ENCODE peak calls at places on chromosomes 3 and 15, in seven cellular contexts. Z is endothelial cell of umbilical vein, N is astrocyte, W is H9, M is keratinocyte, Y is IMR-90, L is fibroblast of lung. G is an unnamed sample.

GRCh38 chr3:197558000-197558399 is 2.2 kb upstream of the BDH1 start:
- DNase-seq in Z (no peak), N (no peak), W (no peak), M (no peak), Y (no peak), L (no peak), G (no peak)

GRCh38 chr3:99951701-99952100 is 134.0 kb downstream of the CMSS1 start:
- DNase-seq in Z (no peak), N (no peak), W (no peak), M (no peak), Y (peak; percentile 39), L (peak; percentile 36), G (no peak)

GRCh38 chr15:74808073-74808839 is 4.4 kb upstream of the LMAN1L start:
- DNase-seq in Z (no peak), N (no peak), W (no peak), M (no peak), Y (peak; percentile 15), L (no peak), G (no peak)

GRCh38 chr3:140022061-140022781 is 87.2 kb downstream of the CLSTN2 start:
- DNase-seq in Z (no peak), N (no peak), W (no peak), M (no peak), Y (no peak), L (peak; percentile 20), G (no peak)

GRCh38 chr15:83565553-83566159 is 88.3 kb upstream of the ADAMTSL3 start:
- DNase-seq in Z (peak; percentile 21), N (no peak), W (no peak), M (no peak), Y (peak; percentile 19), L (peak; percentile 16), G (peak; percentile 16)

GRCh38 chr3:150503402-150504099 is 42.7 kb downstream of the SERP1 start:
- DNase-seq in Z (no peak), N (no peak), W (peak; percentile 56), M (no peak), Y (no peak), L (no peak), G (no peak)

GRCh38 chr3:177441813-177442646 is 244.7 kb upstream of the TBL1XR1 start:
- DNase-seq in Z (no peak), N (peak; percentile 71), W (no peak), M (no peak), Y (no peak), L (peak; percentile 77), G (peak; percentile 82)

GRCh38 chr3:117874028-117874765 is 1160.4 kb downstream of the IGSF11 start:
- DNase-seq in Z (peak; percentile 49), N (peak; percentile 42), W (no peak), M (no peak), Y (peak; percentile 16), L (peak; percentile 51), G (no peak)

GRCh38 chr3:31288224-31288623 is 244.5 kb upstream of the STT3B start:
- DNase-seq in Z (no peak), N (no peak), W (no peak), M (no peak), Y (no peak), L (no peak), G (no peak)

GRCh38 chr3:44468572-44469520 is 8.6 kb downstream of the ZNF445 start:
- DNase-seq in Z (no peak), N (peak; percentile 55), W (peak; percentile 63), M (no peak), Y (peak; percentile 57), L (peak; percentile 65), G (no peak)

GRCh38 chr15:70632981-70633380 is 130.4 kb downstream of the UACA start:
- DNase-seq in Z (no peak), N (no peak), W (peak; percentile 51), M (no peak), Y (no peak), L (peak; percentile 25), G (no peak)

GRCh38 chr3:160012108-160012507 is 23.5 kb downstream of the IL12A start:
- DNase-seq in Z (no peak), N (no peak), W (no peak), M (no peak), Y (no peak), L (no peak), G (peak; percentile 61)
- H3K4me1 ChIP-seq in Z (no peaks in the 10 kb centered on the region), N (no peaks in the 10 kb centered on the region), W (no peaks in the 10 kb centered on the region), M (no peaks in the 10 kb centered on the region), Y (no peaks in the 10 kb centered on the region), L (no peaks in the 10 kb centered on the region), G (peaks cover 21% of the 10 kb centered on the region)

GRCh38 chr3:24583004-24583403 is 88.4 kb upstream of the THRB start:
- DNase-seq in Z (no peak), N (no peak), W (no peak), M (no peak), Y (no peak), L (no peak), G (no peak)
- TF ChIP-seq CTCF in Z (no peak), N (peak; percentile 12), W (peak; percentile 53), M (peak; percentile 25), Y (no peak), L (peak; percentile 10), G (peak; percentile 23)

GRCh38 chr3:25292604-25293003 is 135.5 kb upstream of the RARB start:
- DNase-seq in Z (no peak), N (no peak), W (no peak), M (peak; percentile 13), Y (no peak), L (no peak), G (no peak)

GRCh38 chr3:25293736-25294135 is 134.3 kb upstream of the RARB start:
- DNase-seq in Z (no peak), N (no peak), W (no peak), M (no peak), Y (no peak), L (no peak), G (no peak)

GRCh38 chr3:25291524-25291923 is 136.5 kb upstream of the RARB start:
- DNase-seq in Z (no peak), N (no peak), W (no peak), M (no peak), Y (no peak), L (no peak), G (no peak)

GRCh38 chr3:25288416-25288815 is 139.6 kb upstream of the RARB start:
- DNase-seq in Z (no peak), N (no peak), W (no peak), M (no peak), Y (no peak), L (no peak), G (no peak)

DNA sequence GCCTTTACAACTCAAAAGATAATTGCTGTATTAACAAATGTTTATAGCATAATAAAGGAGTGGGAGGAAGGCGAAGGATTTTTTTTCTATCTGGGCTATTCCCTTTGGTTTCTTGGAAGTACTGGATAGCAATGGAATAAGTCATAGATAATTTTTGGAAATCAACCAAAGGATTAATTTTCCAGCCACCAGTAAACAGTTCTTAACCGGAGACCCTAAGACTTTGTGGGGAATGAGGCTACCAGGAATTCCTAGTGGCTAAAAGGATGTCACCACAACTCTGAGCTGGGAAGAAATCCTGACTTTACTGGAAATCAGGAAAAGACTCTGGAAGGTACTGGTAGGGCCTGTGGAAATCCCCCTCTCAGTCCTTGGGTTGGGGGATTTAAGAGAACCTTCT is 138.4 kb upstream of the RARB start:
- DNase-seq in Z (no peak), N (peak; percentile 18), W (no peak), M (no peak), Y (no peak), L (peak; percentile 45), G (no peak)
- H2AFZ ChIP-seq in Z (no peak overlapping the region), N (no peak overlapping the region), W (no peak overlapping the region), M (no peak overlapping the region), Y (no peak overlapping the region), L (no peak overlapping the region), G (no peak overlapping the region)

DNA sequence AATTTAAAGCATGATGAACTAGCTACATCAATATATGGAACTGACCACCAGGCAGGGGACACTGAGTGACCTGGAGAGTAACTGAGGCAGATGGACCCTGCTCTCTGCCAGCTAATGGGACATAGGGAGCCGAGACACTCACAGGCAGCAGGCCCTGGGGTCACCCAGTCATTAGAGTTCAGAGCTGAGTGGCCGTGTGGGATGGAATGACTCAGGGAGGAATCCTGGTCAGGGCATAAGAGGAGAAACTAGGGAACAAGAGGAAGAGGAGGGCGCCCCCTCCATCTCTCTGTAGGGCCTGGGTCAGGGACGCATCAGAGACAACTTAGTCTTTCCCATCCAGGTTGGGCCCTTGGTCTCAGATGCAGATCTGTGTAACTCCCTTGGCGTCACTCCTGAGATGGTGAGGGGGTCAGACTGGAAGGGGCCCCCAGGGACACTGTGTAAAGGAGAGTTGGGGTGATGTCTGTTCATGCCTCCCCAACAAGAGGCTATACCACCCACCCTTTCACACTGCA is 39.8 kb downstream of the CCDC12 start:
- DNase-seq in Z (no peak), N (peak; percentile 22), W (no peak), M (no peak), Y (peak; percentile 57), L (peak; percentile 38), G (no peak)
- H3K4me1 ChIP-seq in Z (peaks cover 47% of the 10 kb centered on the region), N (peaks cover 38% of the 10 kb centered on the region), W (peaks cover 8% of the 10 kb centered on the region), M (peaks cover 47% of the 10 kb centered on the region), Y (peaks cover 37% of the 10 kb centered on the region), L (peaks cover 42% of the 10 kb centered on the region), G (peaks cover 70% of the 10 kb centered on the region)

DNA sequence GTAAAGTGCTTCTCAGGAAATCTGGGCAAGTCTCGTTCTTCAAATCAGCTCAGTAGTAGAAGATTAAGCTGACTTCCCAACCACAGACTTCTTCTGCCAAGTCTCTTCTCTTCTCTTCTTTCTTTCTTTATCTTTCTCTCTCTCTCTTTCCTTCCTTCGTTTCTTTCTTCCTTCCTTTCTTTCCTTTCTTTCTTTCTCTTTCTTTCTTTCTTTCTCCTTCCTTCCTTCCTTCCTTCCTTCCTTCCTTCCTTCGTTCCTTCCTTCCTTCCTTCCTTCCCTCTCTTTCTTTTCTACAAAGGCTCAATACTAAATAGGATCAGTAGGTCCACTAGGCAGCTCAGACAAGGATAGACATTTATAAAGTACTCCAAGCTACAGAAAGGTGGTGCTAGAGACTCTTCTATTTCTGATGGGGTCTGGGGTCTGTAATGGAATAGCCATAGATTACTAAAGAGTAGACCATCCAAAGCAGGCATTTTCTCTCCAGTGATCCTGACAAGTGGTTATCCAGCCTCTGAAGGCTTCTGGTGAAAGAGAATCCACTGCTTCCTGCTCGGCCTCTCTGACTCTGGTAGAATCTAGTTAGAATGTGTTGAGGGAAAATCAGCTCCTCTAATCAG is 100.8 kb downstream of the TPRG1 start:
- DNase-seq in Z (no peak), N (no peak), W (no peak), M (no peak), Y (no peak), L (no peak), G (peak; percentile 48)
- TF ChIP-seq CTCF in Z (no peak), N (peak; percentile 30), W (peak; percentile 76), M (peak; percentile 32), Y (no peak), L (peak; percentile 14), G (peak; percentile 87)

DNA sequence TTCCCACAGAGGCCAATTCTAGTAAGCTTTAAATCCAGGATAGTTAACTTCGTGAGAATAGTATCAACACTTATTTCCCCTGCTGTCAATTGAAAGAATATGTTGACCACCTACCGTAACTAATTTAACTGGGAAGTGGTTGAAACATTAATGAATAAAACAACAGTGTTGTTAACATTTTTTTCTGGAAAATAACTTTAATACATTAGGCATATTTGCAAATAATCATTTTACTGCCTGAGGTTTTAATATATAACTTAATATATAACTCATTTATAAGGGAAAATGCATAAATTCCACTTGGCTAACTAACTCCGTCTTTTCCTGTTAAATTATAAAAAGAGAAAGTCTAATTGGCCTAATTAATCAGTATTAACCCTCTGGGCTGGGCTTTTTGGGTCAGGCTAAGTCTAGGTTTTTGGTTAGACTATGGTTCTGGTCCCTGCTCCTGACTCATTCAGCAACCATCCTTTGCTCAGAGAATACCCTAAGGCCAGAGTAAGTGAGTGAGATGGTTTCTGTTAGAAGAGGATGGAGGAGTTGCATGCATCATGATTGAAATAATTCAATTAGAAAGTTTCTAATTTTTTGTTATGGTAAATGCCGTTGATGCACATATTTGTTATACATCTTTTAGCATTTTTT is 10.9 kb upstream of the SKIL start:
- DNase-seq in Z (no peak), N (no peak), W (no peak), M (no peak), Y (peak; percentile 54), L (peak; percentile 57), G (no peak)
- H2AFZ ChIP-seq in Z (no peak overlapping the region), N (no peak overlapping the region), W (no peak overlapping the region), M (no peak overlapping the region), Y (no peak overlapping the region), L (no peak overlapping the region), G (no peak overlapping the region)

GRCh38 chr15:68639926-68640600 is 61.3 kb downstream of the CORO2B start:
- DNase-seq in Z (no peak), N (no peak), W (no peak), M (no peak), Y (no peak), L (peak; percentile 41), G (no peak)
- H3K4me1 ChIP-seq in Z (no peaks in the 10 kb centered on the region), N (peaks cover 66% of the 10 kb centered on the region), W (no peaks in the 10 kb centered on the region), M (peaks cover 67% of the 10 kb centered on the region), Y (peaks cover 60% of the 10 kb centered on the region), L (peaks cover 72% of the 10 kb centered on the region), G (peaks cover 84% of the 10 kb centered on the region)

G was measured in OCI-LY7.